ENCODE peak calls at places on chromosomes 12 and 14, in seven cellular contexts. Z is astrocyte of the spinal cord; F is NCI-H2029; W is uterus; V is stimulated activated CD4-positive, alpha-beta T cell treated with anti-CD3 and anti-CD28 coated beads, Interleukin-15, amount 100 ng/mL, for 24 hours; H is fibroblast of gingiva; A is CD8-positive, alpha-beta T cell. M is an unnamed sample.

GRCh38 chr14:23555882-23556699 is at the start of gene THTPA:
- DNase-seq in Z (peak; percentile 91), F (peak; percentile 89), W (peak; percentile 90), V (peak; percentile 97), H (peak; percentile 83), A (peak; percentile 96), M (peak; percentile 96)

GRCh38 chr12:100896192-100896591 is 101.6 kb downstream of the ANO4 start:
- DNase-seq in Z (no peak), F (no peak), W (no peak), V (no peak), H (no peak), A (no peak), M (no peak)

GRCh38 chr12:52815161-52815560 is 1.2 kb upstream of the KRT4 start:
- DNase-seq in Z (no peak), F (no peak), W (no peak), V (no peak), H (no peak), A (no peak), M (no peak)

GRCh38 chr14:74574092-74574438 is 38.0 kb downstream of the LTBP2 start:
- DNase-seq in Z (peak; percentile 34), F (no peak), W (no peak), V (no peak), H (no peak), A (no peak), M (no peak)

GRCh38 chr14:42715316-42715715 is 1108.6 kb downstream of the LRFN5 start:
- DNase-seq in Z (peak; percentile 32), F (no peak), W (no peak), V (no peak), H (peak; percentile 11), A (no peak), M (no peak)

GRCh38 chr12:12018454-12018853 is 52.3 kb upstream of the BCL2L14 start:
- DNase-seq in Z (peak; percentile 26), F (no peak), W (no peak), V (no peak), H (peak; percentile 8), A (no peak), M (no peak)

GRCh38 chr12:53617700-53618099 is 8.5 kb downstream of the ATF7 start:
- DNase-seq in Z (no peak), F (no peak), W (no peak), V (no peak), H (no peak), A (no peak), M (no peak)

GRCh38 chr12:90102957-90103652 is 394.5 kb upstream of the ATP2B1 start:
- DNase-seq in Z (peak; percentile 55), F (no peak), W (no peak), V (peak; percentile 21), H (peak; percentile 38), A (no peak), M (no peak)

GRCh38 chr12:67415473-67415872 is 146.3 kb downstream of the CAND1 start:
- DNase-seq in Z (peak; percentile 52), F (no peak), W (no peak), V (no peak), H (peak; percentile 40), A (no peak), M (peak; percentile 52)

GRCh38 chr14:100861188-100861936 is 35.4 kb downstream of the MEG3 start:
- DNase-seq in Z (peak; percentile 31), F (no peak), W (no peak), V (no peak), H (no peak), A (no peak), M (no peak)

GRCh38 chr14:38174721-38175120 is 33.0 kb upstream of the SSTR1 start:
- DNase-seq in Z (no peak), F (no peak), W (no peak), V (no peak), H (no peak), A (no peak), M (no peak)

GRCh38 chr12:51488281-51488680 is 63.6 kb downstream of the SLC4A8 start:
- DNase-seq in Z (no peak), F (no peak), W (no peak), V (no peak), H (no peak), A (no peak), M (no peak)

GRCh38 chr12:13435535-13435934 is 239.0 kb downstream of the EMP1 start:
- DNase-seq in Z (peak; percentile 66), F (no peak), W (no peak), V (no peak), H (no peak), A (no peak), M (no peak)

GRCh38 chr12:13208533-13209278 is 12.2 kb downstream of the EMP1 start:
- DNase-seq in Z (no peak), F (no peak), W (no peak), V (no peak), H (peak; percentile 21), A (no peak), M (no peak)

GRCh38 chr12:111386891-111387290 is 18.0 kb upstream of the PHETA1 start:
- DNase-seq in Z (no peak), F (no peak), W (no peak), V (no peak), H (no peak), A (no peak), M (no peak)

M was measured in left lobe of liver.